ENCODE peak calls at places on chromosome 13, in five cellular contexts. One of them, this sample, is unnamed.

GRCh38 chr13:92974905-92975429 is 251.6 kb upstream of the GPC6 start:
- DNase-seq in A172: no peak
- DNase-seq in astrocyte of the hippocampus: no peak
- DNase-seq in GM23248: no peak
- DNase-seq in mucosa of gallbladder: no peak
- DNase-seq in this sample: no peak

GRCh38 chr13:46660859-46661258 is 107.9 kb downstream of the LRCH1 start:
- DNase-seq in GM23248: no peak
- DNase-seq in mucosa of gallbladder: no peak
- DNase-seq in astrocyte of the hippocampus: no peak
- DNase-seq in A172: no peak
- DNase-seq in this sample: no peak

GRCh38 chr13:84653915-84654534 is 771.8 kb upstream of the SLITRK1 start:
- DNase-seq in astrocyte of the hippocampus: no peak
- DNase-seq in GM23248: no peak
- DNase-seq in mucosa of gallbladder: no peak
- DNase-seq in A172: no peak
- DNase-seq in this sample: no peak

GRCh38 chr13:74025369-74025768 is 108.8 kb downstream of the KLF12 start:
- DNase-seq in mucosa of gallbladder: no peak
- DNase-seq in GM23248: no peak
- DNase-seq in astrocyte of the hippocampus: no peak
- DNase-seq in A172: no peak
- DNase-seq in this sample: no peak

GRCh38 chr13:98202026-98202425 is 25.0 kb upstream of the RNF113B start:
- DNase-seq in mucosa of gallbladder: no peak
- DNase-seq in GM23248: no peak
- DNase-seq in astrocyte of the hippocampus: no peak
- DNase-seq in A172: no peak
- DNase-seq in this sample: no peak

GRCh38 chr13:61463027-61463426 is 47.4 kb upstream of the PCDH20 start:
- DNase-seq in A172: no peak
- DNase-seq in astrocyte of the hippocampus: no peak
- DNase-seq in mucosa of gallbladder: no peak
- DNase-seq in GM23248: no peak
- DNase-seq in this sample: no peak

GRCh38 chr13:72255908-72256307 is 388.9 kb upstream of the DACH1 start:
- DNase-seq in A172: peak
- DNase-seq in astrocyte of the hippocampus: peak
- DNase-seq in GM23248: no peak
- DNase-seq in mucosa of gallbladder: peak
- DNase-seq in this sample: peak

GRCh38 chr13:76725211-76725610 is 161.0 kb downstream of the KCTD12 start:
- DNase-seq in mucosa of gallbladder: no peak
- DNase-seq in GM23248: peak
- DNase-seq in A172: no peak
- DNase-seq in astrocyte of the hippocampus: peak
- DNase-seq in this sample: no peak

GRCh38 chr13:109569938-109570711 is 216.3 kb downstream of the IRS2 start:
- DNase-seq in astrocyte of the hippocampus: no peak
- DNase-seq in mucosa of gallbladder: no peak
- DNase-seq in A172: no peak
- DNase-seq in GM23248: no peak
- DNase-seq in this sample: no peak

GRCh38 chr13:40161008-40161694 is 505.3 kb downstream of the FOXO1 start:
- DNase-seq in mucosa of gallbladder: no peak
- DNase-seq in GM23248: peak
- DNase-seq in astrocyte of the hippocampus: no peak
- DNase-seq in A172: no peak
- DNase-seq in this sample: no peak

GRCh38 chr13:95118541-95119324 is 182.5 kb downstream of the ABCC4 start:
- DNase-seq in GM23248: no peak
- DNase-seq in mucosa of gallbladder: no peak
- DNase-seq in A172: no peak
- DNase-seq in astrocyte of the hippocampus: no peak
- DNase-seq in this sample: no peak

GRCh38 chr13:97757807-97758206 is 195.7 kb upstream of the IPO5 start:
- DNase-seq in mucosa of gallbladder: no peak
- DNase-seq in A172: no peak
- DNase-seq in astrocyte of the hippocampus: no peak
- DNase-seq in GM23248: no peak
- DNase-seq in this sample: no peak

GRCh38 chr13:23087884-23088283 is 92.9 kb upstream of the SGCG start:
- DNase-seq in A172: peak
- DNase-seq in astrocyte of the hippocampus: peak
- DNase-seq in mucosa of gallbladder: no peak
- DNase-seq in GM23248: peak
- DNase-seq in this sample: peak

GRCh38 chr13:95300625-95301134 is 571 bp downstream of the ABCC4 start:
- DNase-seq in GM23248: peak
- DNase-seq in mucosa of gallbladder: peak
- DNase-seq in A172: peak
- DNase-seq in astrocyte of the hippocampus: peak
- DNase-seq in this sample: peak

GRCh38 chr13:52162279-52163101 is 3.1 kb upstream of the NEK3 start:
- DNase-seq in astrocyte of the hippocampus: peak
- DNase-seq in mucosa of gallbladder: no peak
- DNase-seq in A172: peak
- DNase-seq in GM23248: peak
- DNase-seq in this sample: peak

GRCh38 chr13:110509478-110509926 is 52.0 kb downstream of the RAB20 start:
- DNase-seq in mucosa of gallbladder: no peak
- DNase-seq in astrocyte of the hippocampus: no peak
- DNase-seq in GM23248: no peak
- DNase-seq in A172: no peak
- DNase-seq in this sample: no peak

GRCh38 chr13:35699805-35700204 is 223.3 kb upstream of the MAB21L1 start:
- DNase-seq in GM23248: peak
- DNase-seq in A172: no peak
- DNase-seq in astrocyte of the hippocampus: peak
- DNase-seq in mucosa of gallbladder: no peak
- DNase-seq in this sample: no peak

GRCh38 chr13:113413178-113413897 is 40.0 kb downstream of the ADPRHL1 start:
- DNase-seq in mucosa of gallbladder: no peak
- DNase-seq in A172: peak
- DNase-seq in GM23248: no peak
- DNase-seq in astrocyte of the hippocampus: peak
- DNase-seq in this sample: no peak

GRCh38 chr13:40635315-40635995 is 31.0 kb downstream of the FOXO1 start:
- DNase-seq in astrocyte of the hippocampus: no peak
- DNase-seq in mucosa of gallbladder: no peak
- DNase-seq in A172: no peak
- DNase-seq in GM23248: no peak
- DNase-seq in this sample: no peak

GRCh38 chr13:27794075-27794691 is 1.9 kb downstream of the GSX1 start:
- DNase-seq in GM23248: no peak
- DNase-seq in astrocyte of the hippocampus: no peak
- DNase-seq in mucosa of gallbladder: no peak
- DNase-seq in A172: no peak
- DNase-seq in this sample: no peak

GRCh38 chr13:19993024-19993423 is 34.5 kb downstream of the ZMYM2 start:
- DNase-seq in astrocyte of the hippocampus: no peak
- DNase-seq in mucosa of gallbladder: no peak
- DNase-seq in A172: no peak
- DNase-seq in GM23248: no peak
- DNase-seq in this sample: no peak

GRCh38 chr13:32993109-32993508 is 23.1 kb upstream of the KL start:
- DNase-seq in astrocyte of the hippocampus: no peak
- DNase-seq in mucosa of gallbladder: no peak
- DNase-seq in A172: no peak
- DNase-seq in GM23248: no peak
- DNase-seq in this sample: no peak

GRCh38 chr13:26786651-26787295 is 26.2 kb upstream of the GPR12 start:
- DNase-seq in GM23248: no peak
- DNase-seq in astrocyte of the hippocampus: no peak
- DNase-seq in mucosa of gallbladder: no peak
- DNase-seq in A172: no peak
- DNase-seq in this sample: no peak

GRCh38 chr13:20131057-20131832 is 29.6 kb downstream of the GJA3 start:
- DNase-seq in astrocyte of the hippocampus: no peak
- DNase-seq in A172: no peak
- DNase-seq in mucosa of gallbladder: no peak
- DNase-seq in GM23248: no peak
- DNase-seq in this sample: no peak

GRCh38 chr13:38758278-38758677 is 71.4 kb downstream of the FREM2 start:
- DNase-seq in astrocyte of the hippocampus: no peak
- DNase-seq in A172: no peak
- DNase-seq in GM23248: no peak
- DNase-seq in mucosa of gallbladder: no peak
- DNase-seq in this sample: no peak

GRCh38 chr13:39364797-39365468 is 238.1 kb downstream of the LHFPL6 start:
- DNase-seq in GM23248: peak
- DNase-seq in mucosa of gallbladder: no peak
- DNase-seq in A172: peak
- DNase-seq in astrocyte of the hippocampus: peak
- DNase-seq in this sample: peak